ENCODE peak calls at places on chromosomes 6 and 20, in seven cellular contexts. Z is A673; D is mesenchymal stem cell; U is hepatocyte; Y is right cardiac atrium; A is CD8-positive, alpha-beta T cell; T is prostate gland. W is an unnamed sample. For H3K4me1 and H3K9me3, the result is how much of the 10 kb centered on the place peaks cover.

GRCh38 chr6:24883618-24884017 is 52.1 kb downstream of the RIPOR2 start:
- DNase-seq in D (peak), U (no peak), T (no peak), A (no peak), Y (no peak), Z (no peak), W (no peak)

GRCh38 chr6:151652338-151652737 is 155.1 kb upstream of the ESR1 start:
- DNase-seq in D (no peak), T (no peak), U (no peak), Z (no peak), Y (peak), A (no peak), W (no peak)

GRCh38 chr6:125421853-125422252 is 120.1 kb upstream of the HDDC2 start:
- DNase-seq in Z (no peak), A (no peak), T (no peak), Y (peak), U (peak), D (peak), W (no peak)

GRCh38 chr6:81214414-81215091 is 537.9 kb downstream of the TENT5A start:
- DNase-seq in U (no peak), A (no peak), D (no peak), Y (peak), Z (no peak), T (no peak), W (no peak)

GRCh38 chr6:71459162-71459561 is 170.6 kb downstream of the OGFRL1 start:
- DNase-seq in T (no peak), Y (no peak), Z (no peak), D (no peak), A (no peak), U (no peak), W (no peak)

GRCh38 chr6:165632194-165632593 is 30.8 kb downstream of the PDE10A start:
- DNase-seq in Y (no peak), A (no peak), U (peak), D (peak), Z (no peak), T (no peak), W (no peak)

GRCh38 chr6:122673345-122673961 is 63.2 kb downstream of the PKIB start:
- DNase-seq in Y (no peak), U (peak), A (no peak), D (peak), Z (no peak), T (no peak), W (no peak)

GRCh38 chr6:105324386-105325000 is 78.4 kb downstream of the PREP start:
- DNase-seq in Z (peak), U (no peak), Y (no peak), T (no peak), A (no peak), D (no peak), W (no peak)

GRCh38 chr6:44073612-44074382 is 53.5 kb downstream of the MRPL14 start:
- DNase-seq in Y (no peak), Z (no peak), D (peak), U (no peak), T (no peak), A (no peak), W (peak)

GRCh38 chr6:112690497-112691202 is 343.5 kb downstream of the RFPL4B start:
- DNase-seq in D (peak), U (no peak), T (no peak), Y (no peak), Z (peak), A (no peak), W (no peak)

GRCh38 chr20:46348231-46348803 is 40.0 kb upstream of the CDH22 start:
- DNase-seq in U (peak), D (peak), Y (peak), T (no peak), A (no peak), Z (peak), W (no peak)

GRCh38 chr6:21741221-21742109 is 147.9 kb downstream of the SOX4 start:
- DNase-seq in T (no peak), U (no peak), Z (peak), A (no peak), Y (no peak), D (peak), W (no peak)

GRCh38 chr6:140711019-140711613 is 1336.7 kb upstream of the CITED2 start:
- DNase-seq in T (no peak), A (no peak), U (no peak), Y (no peak), Z (no peak), D (no peak), W (no peak)

GRCh38 chr6:109867970-109868358 is 110.1 kb upstream of the GPR6 start:
- DNase-seq in U (peak), T (no peak), Y (no peak), A (no peak), Z (no peak), D (peak), W (no peak)

GRCh38 chr6:129699661-129700060 is 10.3 kb downstream of the ARHGAP18 start:
- DNase-seq in T (no peak), Y (no peak), Z (no peak), D (no peak), U (no peak), A (no peak), W (no peak)

GRCh38 chr20:35618372-35619131 is 2.9 kb downstream of the SPAG4 start:
- DNase-seq in U (no peak), Z (peak), A (no peak), Y (peak), T (no peak), D (peak), W (peak)

GRCh38 chr20:3000852-3001523 is 42.4 kb upstream of the GNRH2 start:
- DNase-seq in U (peak), Z (peak), T (no peak), D (peak), A (no peak), Y (no peak), W (peak)

GRCh38 chr20:22450540-22450939 is 133.8 kb downstream of the FOXA2 start:
- DNase-seq in T (no peak), D (no peak), Z (no peak), Y (no peak), U (no peak), A (no peak), W (no peak)

GRCh38 chr20:61170521-61170920 is 81.5 kb upstream of the CDH4 start:
- DNase-seq in Z (no peak), D (no peak), U (no peak), T (no peak), A (no peak), Y (no peak), W (no peak)

GRCh38 chr6:219641-220198 is 72.6 kb upstream of the DUSP22 start:
- DNase-seq in Z (peak), A (no peak), Y (peak), D (peak), T (no peak), U (peak), W (no peak)

GRCh38 chr20:46056970-46057855 is 28.2 kb downstream of the SLC12A5 start:
- DNase-seq in T (no peak), D (peak), U (peak), A (no peak), Y (peak), Z (peak), W (no peak)

GRCh38 chr6:40545954-40546353 is 41.2 kb downstream of the LRFN2 start:
- DNase-seq in Y (no peak), D (no peak), A (no peak), Z (no peak), T (no peak), U (no peak), W (no peak)

GRCh38 chr6:37251211-37251610 is 6.4 kb upstream of the TBC1D22B start:
- DNase-seq in T (no peak), U (no peak), Y (no peak), Z (no peak), A (no peak), D (peak), W (no peak)

GRCh38 chr20:2708073-2708415 is 15.5 kb downstream of the EBF4 start:
- DNase-seq in Z (no peak), A (no peak), Y (no peak), T (no peak), U (no peak), D (no peak), W (no peak)

GRCh38 chr20:5282561-5282960 is 34.2 kb downstream of the PROKR2 start:
- DNase-seq in A (no peak), Z (no peak), T (no peak), U (no peak), D (no peak), Y (no peak), W (no peak)

GRCh38 chr6:77339926-77340325 is 123.4 kb downstream of the HTR1B start:
- DNase-seq in Z (no peak), D (no peak), Y (no peak), U (no peak), A (no peak), T (no peak), W (no peak)

GRCh38 chr20:40683221-40683893 is 5.7 kb downstream of the MAFB start:
- DNase-seq in U (peak), Y (peak), Z (peak), D (peak), T (no peak), A (no peak), W (no peak)

GRCh38 chr20:32809907-32810306 is 9.8 kb upstream of the MAPRE1 start:
- DNase-seq in Y (no peak), T (no peak), D (no peak), U (no peak), A (no peak), Z (no peak), W (no peak)

GRCh38 chr6:93317587-93317986 is 101.8 kb downstream of the EPHA7 start:
- DNase-seq in T (no peak), Y (no peak), U (no peak), Z (no peak), A (no peak), D (no peak), W (no peak)

GRCh38 chr6:86147311-86147710 is 504.6 kb upstream of the SYNCRIP start:
- DNase-seq in T (no peak), A (no peak), Z (no peak), D (no peak), Y (no peak), U (no peak), W (no peak)

GRCh38 chr20:49853640-49854039 is 41.0 kb downstream of the SLC9A8 start:
- DNase-seq in Z (no peak), D (peak), T (no peak), Y (no peak), U (peak), A (no peak), W (no peak)

GRCh38 chr20:3180319-3180718 is 7.0 kb upstream of the LZTS3 start:
- DNase-seq in Z (no peak), D (no peak), U (no peak), A (no peak), T (no peak), Y (no peak), W (no peak)

GRCh38 chr6:26233608-26234420 is 131.2 kb upstream of the BTN3A2 start:
- DNase-seq in T (peak), U (no peak), D (peak), Y (peak), Z (peak), A (peak), W (peak)

GRCh38 chr6:17831135-17831534 is 124.4 kb upstream of the NUP153 start:
- DNase-seq in A (no peak), Y (no peak), Z (no peak), U (no peak), T (no peak), D (peak), W (no peak)

GRCh38 chr6:2782825-2783187 is 17.6 kb downstream of the WRNIP1 start:
- DNase-seq in D (no peak), Z (no peak), T (no peak), A (no peak), U (no peak), Y (no peak), W (no peak)

GRCh38 chr6:17101422-17102257 is at the start of gene STMND1:
- DNase-seq in Y (peak), T (peak), U (peak), Z (peak), D (peak), A (no peak), W (no peak)

GRCh38 chr6:136039185-136039584 is 187.7 kb downstream of the PDE7B start:
- DNase-seq in Y (no peak), D (no peak), Z (no peak), U (no peak), T (no peak), A (no peak), W (no peak)
- H3K4me1 ChIP-seq in Y (under half), D (under half), Z (under half), U (under half), T (under half), A (under half), W (under half)

DNA sequence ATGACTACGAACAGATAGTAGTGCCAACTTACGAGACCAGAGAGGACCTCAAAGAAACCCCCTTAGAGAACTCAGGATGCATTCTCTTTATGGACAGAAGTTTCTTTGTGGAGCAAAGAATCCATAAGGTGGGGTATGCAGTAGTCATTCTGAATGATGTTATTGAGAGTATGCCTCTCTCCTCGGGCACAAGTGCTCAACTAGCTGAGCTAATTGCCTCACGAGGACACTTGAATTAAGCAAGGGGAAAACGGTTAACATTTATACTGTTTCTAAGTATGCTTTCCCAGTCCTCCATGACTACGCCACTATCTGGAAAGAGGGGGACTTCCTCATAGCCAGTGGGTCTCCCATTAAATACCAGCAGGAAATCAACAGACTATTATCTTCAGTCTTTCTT is 25.6 kb downstream of the MC3R start:
- DNase-seq in A (no peak), Z (no peak), U (no peak), T (no peak), Y (no peak), D (no peak), W (no peak)
- H3K9me3 ChIP-seq in A (under half), Z (under half), U (under half), T (under half), Y (under half), D (under half), W (under half)

GRCh38 chr6:149362289-149362688 is 37.8 kb upstream of the SUMO4 start:
- DNase-seq in Z (no peak), A (no peak), D (no peak), U (no peak), T (no peak), Y (no peak), W (no peak)

GRCh38 chr6:149360536-149360935 is 39.5 kb upstream of the SUMO4 start:
- DNase-seq in A (no peak), Z (no peak), U (no peak), D (no peak), Y (no peak), T (no peak), W (no peak)

GRCh38 chr6:149365197-149365596 is 34.9 kb upstream of the SUMO4 start:
- DNase-seq in A (no peak), Z (no peak), U (no peak), Y (no peak), D (no peak), T (no peak), W (no peak)

GRCh38 chr6:149364558-149364957 is 35.5 kb upstream of the SUMO4 start:
- DNase-seq in T (no peak), U (no peak), Y (no peak), Z (no peak), D (peak), A (no peak), W (no peak)

DNA sequence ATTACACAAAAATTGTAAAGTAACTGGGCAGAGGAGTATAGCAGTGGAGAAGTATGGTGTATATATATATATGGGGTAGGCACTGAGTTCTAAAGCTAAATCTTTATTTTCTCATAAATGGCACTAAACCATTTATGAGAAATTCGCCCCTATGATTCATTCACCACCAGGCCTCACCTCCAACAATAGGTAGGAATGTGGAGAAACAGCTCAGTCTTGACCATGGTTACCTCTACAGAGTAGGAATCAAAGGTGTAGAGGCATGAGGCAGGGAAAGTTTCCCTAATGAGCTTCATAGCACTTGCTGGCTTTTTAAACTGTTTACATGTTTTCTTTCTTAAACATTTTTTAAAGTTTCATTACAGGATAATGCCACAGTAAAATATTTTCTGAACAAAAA is 36.9 kb upstream of the SUMO4 start:
- DNase-seq in Y (no peak), A (no peak), T (no peak), Z (no peak), U (no peak), D (no peak), W (no peak)
- H3K4me1 ChIP-seq in Y (under half), A (half or more), T (under half), Z (under half), U (under half), D (under half), W (half or more)

GRCh38 chr20:59821788-59822187 is 111.6 kb downstream of the SYCP2 start:
- DNase-seq in A (no peak), D (no peak), Z (no peak), T (no peak), U (no peak), Y (no peak), W (no peak)
- H3K9me3 ChIP-seq in A (under half), D (under half), Z (under half), T (under half), U (under half), Y (under half), W (under half)

DNA sequence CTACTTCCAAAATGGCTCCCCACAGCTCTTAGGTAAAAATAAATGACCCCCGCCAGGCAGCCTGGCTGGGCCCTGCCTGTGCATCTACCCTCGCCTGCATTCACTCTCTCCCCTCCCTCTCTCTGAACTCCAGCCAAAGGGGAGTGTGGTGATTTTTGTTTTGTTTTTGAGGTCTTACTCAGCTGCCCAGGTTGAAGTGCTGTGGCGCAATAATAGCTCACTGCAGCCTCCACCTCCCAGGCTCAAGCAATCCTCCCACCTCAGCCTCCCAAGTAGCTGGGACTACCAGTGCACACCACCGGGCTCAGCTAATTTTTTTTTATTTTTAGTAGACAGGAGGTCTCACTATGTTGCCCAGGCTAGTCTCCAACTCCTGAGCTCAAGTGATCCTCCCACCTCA is 15.8 kb downstream of the NFATC2 start:
- DNase-seq in U (no peak), A (no peak), D (no peak), Z (no peak), T (no peak), Y (no peak), W (no peak)
- H3K4me1 ChIP-seq in U (under half), A (half or more), D (under half), Z (under half), T (under half), Y (under half), W (half or more)